ENCODE peak calls at places on chromosomes 7 and 10, in eight cellular contexts. One of them, this sample, is unnamed.

GRCh38 chr10:103932996-103933395 is 15.0 kb upstream of the STN1 start:
- DNase-seq in fibroblast of mammary gland: no peak
- DNase-seq in uterus: no peak
- DNase-seq in tibial nerve: no peak
- DNase-seq in AG09319: no peak
- DNase-seq in WERI-Rb-1: peak
- DNase-seq in BJ: no peak
- DNase-seq in mammary epithelial cell: no peak
- DNase-seq in this sample: no peak

GRCh38 chr7:45646996-45647411 is 72.8 kb downstream of the ADCY1 start:
- DNase-seq in uterus: no peak
- DNase-seq in mammary epithelial cell: no peak
- DNase-seq in tibial nerve: no peak
- DNase-seq in AG09319: no peak
- DNase-seq in WERI-Rb-1: peak
- DNase-seq in fibroblast of mammary gland: peak
- DNase-seq in BJ: no peak
- DNase-seq in this sample: no peak

GRCh38 chr10:78960316-78960800 is 108.4 kb upstream of the ZMIZ1 start:
- DNase-seq in mammary epithelial cell: peak
- DNase-seq in fibroblast of mammary gland: peak
- DNase-seq in WERI-Rb-1: no peak
- DNase-seq in BJ: peak
- DNase-seq in tibial nerve: peak
- DNase-seq in AG09319: peak
- DNase-seq in uterus: peak
- DNase-seq in this sample: peak

GRCh38 chr7:51141451-51141971 is 175.1 kb downstream of the COBL start:
- DNase-seq in tibial nerve: no peak
- DNase-seq in fibroblast of mammary gland: peak
- DNase-seq in uterus: no peak
- DNase-seq in mammary epithelial cell: peak
- DNase-seq in AG09319: no peak
- DNase-seq in BJ: no peak
- DNase-seq in WERI-Rb-1: no peak
- DNase-seq in this sample: no peak

GRCh38 chr10:119680668-119681070 is 29.5 kb downstream of the BAG3 start:
- DNase-seq in BJ: no peak
- DNase-seq in WERI-Rb-1: no peak
- DNase-seq in mammary epithelial cell: peak
- DNase-seq in AG09319: no peak
- DNase-seq in tibial nerve: no peak
- DNase-seq in uterus: no peak
- DNase-seq in fibroblast of mammary gland: peak
- DNase-seq in this sample: no peak

GRCh38 chr10:18469125-18469524 is 182.3 kb downstream of the NSUN6 start:
- DNase-seq in AG09319: no peak
- DNase-seq in WERI-Rb-1: no peak
- DNase-seq in mammary epithelial cell: no peak
- DNase-seq in BJ: no peak
- DNase-seq in tibial nerve: no peak
- DNase-seq in uterus: no peak
- DNase-seq in fibroblast of mammary gland: no peak
- DNase-seq in this sample: no peak

GRCh38 chr10:1368772-1369171 is 312.6 kb downstream of the WDR37 start:
- DNase-seq in uterus: no peak
- DNase-seq in WERI-Rb-1: peak
- DNase-seq in BJ: no peak
- DNase-seq in fibroblast of mammary gland: no peak
- DNase-seq in tibial nerve: no peak
- DNase-seq in mammary epithelial cell: no peak
- DNase-seq in AG09319: no peak
- DNase-seq in this sample: no peak

GRCh38 chr7:150379590-150380379 is 655 bp downstream of the ZNF775 start:
- DNase-seq in uterus: no peak
- DNase-seq in fibroblast of mammary gland: no peak
- DNase-seq in WERI-Rb-1: no peak
- DNase-seq in AG09319: no peak
- DNase-seq in mammary epithelial cell: peak
- DNase-seq in tibial nerve: no peak
- DNase-seq in BJ: no peak
- DNase-seq in this sample: no peak

GRCh38 chr7:34320412-34320811 is 337.6 kb upstream of the NPSR1 start:
- DNase-seq in mammary epithelial cell: no peak
- DNase-seq in WERI-Rb-1: no peak
- DNase-seq in AG09319: no peak
- DNase-seq in fibroblast of mammary gland: no peak
- DNase-seq in tibial nerve: no peak
- DNase-seq in BJ: no peak
- DNase-seq in uterus: no peak
- DNase-seq in this sample: no peak

GRCh38 chr7:47635091-47636090 is 53.5 kb upstream of the TNS3 start:
- DNase-seq in mammary epithelial cell: peak
- DNase-seq in WERI-Rb-1: no peak
- DNase-seq in BJ: no peak
- DNase-seq in AG09319: no peak
- DNase-seq in tibial nerve: no peak
- DNase-seq in fibroblast of mammary gland: no peak
- DNase-seq in uterus: peak
- DNase-seq in this sample: no peak

GRCh38 chr10:79254333-79255006 is 92.8 kb upstream of the PPIF start:
- DNase-seq in WERI-Rb-1: no peak
- DNase-seq in fibroblast of mammary gland: no peak
- DNase-seq in AG09319: no peak
- DNase-seq in mammary epithelial cell: no peak
- DNase-seq in BJ: no peak
- DNase-seq in tibial nerve: no peak
- DNase-seq in uterus: no peak
- DNase-seq in this sample: no peak

GRCh38 chr10:130968964-130969363 is 342.6 kb downstream of the TCERG1L start:
- DNase-seq in BJ: no peak
- DNase-seq in mammary epithelial cell: no peak
- DNase-seq in fibroblast of mammary gland: no peak
- DNase-seq in tibial nerve: no peak
- DNase-seq in uterus: no peak
- DNase-seq in WERI-Rb-1: no peak
- DNase-seq in AG09319: no peak
- DNase-seq in this sample: no peak

DNA sequence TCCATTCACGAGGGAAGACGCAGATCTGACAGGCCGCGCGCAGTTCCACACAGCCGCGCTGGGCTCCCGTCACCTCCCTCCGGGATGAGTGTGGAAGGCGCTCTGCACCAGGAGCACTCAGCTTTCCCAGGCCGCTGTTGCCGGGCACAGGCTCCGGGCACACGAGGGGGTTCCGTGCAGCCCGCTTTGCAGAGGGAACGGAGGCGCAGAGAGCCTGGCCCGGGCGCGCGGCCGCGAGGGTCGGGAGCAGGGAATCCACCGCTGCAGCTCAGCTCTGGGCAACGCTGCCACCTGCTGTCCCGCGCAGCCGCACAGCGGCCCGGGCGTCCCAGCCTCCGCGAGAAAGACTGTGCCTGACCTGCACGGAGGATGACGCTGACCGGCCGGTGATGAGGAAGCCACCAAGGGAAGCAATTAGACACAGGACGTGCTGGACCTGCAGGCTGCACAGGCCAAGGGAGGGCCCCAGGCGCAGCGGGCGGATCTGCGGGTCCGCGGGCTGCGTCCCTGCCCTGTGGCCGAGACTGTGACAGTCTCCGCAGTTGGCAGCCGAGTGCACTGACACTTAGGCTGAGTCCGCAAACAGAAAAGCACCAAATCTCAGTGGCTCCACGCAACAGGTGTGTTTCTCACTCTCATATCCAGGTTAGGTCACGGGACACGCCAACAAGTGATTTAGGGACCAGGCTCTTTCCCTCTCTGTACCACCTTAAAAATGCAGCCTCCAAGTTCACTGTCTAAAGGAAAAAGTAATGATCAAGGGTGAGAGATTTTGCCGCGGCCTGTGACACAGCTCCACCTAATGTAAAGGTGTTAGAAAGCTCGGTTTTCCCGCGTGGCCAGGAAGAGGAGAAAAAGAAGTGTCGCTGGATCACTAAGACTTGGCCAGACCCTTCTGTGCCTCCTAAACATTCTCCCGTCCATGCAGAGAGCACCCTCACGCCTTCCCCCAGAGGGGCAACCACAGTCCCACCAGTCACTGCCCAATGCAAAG is 94.5 kb downstream of the SEC61G start:
- DNase-seq in tibial nerve: no peak
- DNase-seq in uterus: no peak
- DNase-seq in WERI-Rb-1: peak
- DNase-seq in fibroblast of mammary gland: peak
- DNase-seq in mammary epithelial cell: peak
- DNase-seq in BJ: no peak
- DNase-seq in AG09319: no peak
- DNase-seq in this sample: no peak
- TF ChIP-seq CTCF in tibial nerve: peak
- TF ChIP-seq CTCF in uterus: no peak
- TF ChIP-seq CTCF in WERI-Rb-1: peak
- TF ChIP-seq CTCF in fibroblast of mammary gland: no peak
- TF ChIP-seq CTCF in mammary epithelial cell: peak
- TF ChIP-seq CTCF in BJ: peak
- TF ChIP-seq CTCF in AG09319: peak
- TF ChIP-seq CTCF in this sample: peak

GRCh38 chr7:73971701-73972341 is 56.2 kb upstream of the ELN start:
- DNase-seq in AG09319: no peak
- DNase-seq in BJ: no peak
- DNase-seq in uterus: no peak
- DNase-seq in mammary epithelial cell: peak
- DNase-seq in fibroblast of mammary gland: no peak
- DNase-seq in WERI-Rb-1: no peak
- DNase-seq in tibial nerve: no peak
- DNase-seq in this sample: no peak
- TF ChIP-seq CTCF in AG09319: no peak
- TF ChIP-seq CTCF in BJ: peak
- TF ChIP-seq CTCF in uterus: no peak
- TF ChIP-seq CTCF in mammary epithelial cell: peak
- TF ChIP-seq CTCF in fibroblast of mammary gland: no peak
- TF ChIP-seq CTCF in WERI-Rb-1: peak
- TF ChIP-seq CTCF in tibial nerve: no peak
- TF ChIP-seq CTCF in this sample: peak

DNA sequence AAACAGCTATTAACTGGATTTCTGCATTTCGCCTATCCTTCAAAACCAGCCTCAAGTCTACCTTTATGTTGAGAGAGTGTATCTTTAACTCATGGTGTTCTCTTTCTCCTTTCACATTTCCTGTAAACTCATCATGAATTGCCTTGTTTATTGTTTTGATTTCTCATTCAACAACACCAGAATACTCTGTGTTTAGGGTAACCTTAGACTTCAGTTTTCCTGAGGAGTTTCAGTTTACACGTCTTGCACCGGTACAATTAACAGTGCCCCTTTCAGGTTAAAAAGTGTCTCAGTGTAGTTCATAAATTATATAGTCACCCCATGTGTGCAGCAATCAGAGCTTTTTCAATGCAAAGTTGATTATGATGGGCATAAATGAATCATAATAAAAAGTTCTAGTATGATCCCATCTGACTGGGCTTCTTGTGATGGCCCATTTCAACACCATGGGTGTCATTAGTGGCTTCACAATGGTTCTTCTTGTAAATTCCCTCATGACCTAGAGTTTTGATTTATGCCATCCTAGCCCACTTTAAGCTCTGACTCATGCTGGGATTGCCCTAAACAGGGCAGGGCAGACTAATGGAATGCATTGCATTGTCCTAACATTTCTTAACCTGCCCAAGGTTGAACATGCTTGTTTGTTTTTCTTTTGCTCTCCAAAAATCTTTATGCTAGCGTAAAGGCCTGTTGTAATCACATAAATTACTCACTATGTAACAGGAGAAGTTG is 22.0 kb downstream of the ITGB8 start:
- DNase-seq in mammary epithelial cell: peak
- DNase-seq in tibial nerve: no peak
- DNase-seq in BJ: peak
- DNase-seq in WERI-Rb-1: no peak
- DNase-seq in uterus: no peak
- DNase-seq in fibroblast of mammary gland: peak
- DNase-seq in AG09319: no peak
- DNase-seq in this sample: no peak
- TF ChIP-seq CTCF in mammary epithelial cell: no peak
- TF ChIP-seq CTCF in tibial nerve: no peak
- TF ChIP-seq CTCF in BJ: no peak
- TF ChIP-seq CTCF in WERI-Rb-1: no peak
- TF ChIP-seq CTCF in uterus: no peak
- TF ChIP-seq CTCF in fibroblast of mammary gland: no peak
- TF ChIP-seq CTCF in AG09319: no peak
- TF ChIP-seq CTCF in this sample: no peak

GRCh38 chr7:17988858-17989257 is 38.8 kb downstream of the PRPS1L1 start:
- DNase-seq in mammary epithelial cell: no peak
- DNase-seq in uterus: no peak
- DNase-seq in AG09319: no peak
- DNase-seq in tibial nerve: no peak
- DNase-seq in fibroblast of mammary gland: no peak
- DNase-seq in BJ: no peak
- DNase-seq in WERI-Rb-1: no peak
- DNase-seq in this sample: no peak

GRCh38 chr7:17989546-17989945 is 38.1 kb downstream of the PRPS1L1 start:
- DNase-seq in uterus: no peak
- DNase-seq in mammary epithelial cell: no peak
- DNase-seq in AG09319: no peak
- DNase-seq in tibial nerve: no peak
- DNase-seq in fibroblast of mammary gland: peak
- DNase-seq in WERI-Rb-1: no peak
- DNase-seq in BJ: no peak
- DNase-seq in this sample: no peak

GRCh38 chr7:17990761-17991160 is 36.9 kb downstream of the PRPS1L1 start:
- DNase-seq in fibroblast of mammary gland: no peak
- DNase-seq in tibial nerve: no peak
- DNase-seq in uterus: no peak
- DNase-seq in AG09319: no peak
- DNase-seq in mammary epithelial cell: no peak
- DNase-seq in BJ: no peak
- DNase-seq in WERI-Rb-1: no peak
- DNase-seq in this sample: no peak

GRCh38 chr7:17994079-17994478 is 33.6 kb downstream of the PRPS1L1 start:
- DNase-seq in fibroblast of mammary gland: no peak
- DNase-seq in AG09319: no peak
- DNase-seq in mammary epithelial cell: no peak
- DNase-seq in BJ: no peak
- DNase-seq in uterus: no peak
- DNase-seq in tibial nerve: no peak
- DNase-seq in WERI-Rb-1: no peak
- DNase-seq in this sample: no peak

DNA sequence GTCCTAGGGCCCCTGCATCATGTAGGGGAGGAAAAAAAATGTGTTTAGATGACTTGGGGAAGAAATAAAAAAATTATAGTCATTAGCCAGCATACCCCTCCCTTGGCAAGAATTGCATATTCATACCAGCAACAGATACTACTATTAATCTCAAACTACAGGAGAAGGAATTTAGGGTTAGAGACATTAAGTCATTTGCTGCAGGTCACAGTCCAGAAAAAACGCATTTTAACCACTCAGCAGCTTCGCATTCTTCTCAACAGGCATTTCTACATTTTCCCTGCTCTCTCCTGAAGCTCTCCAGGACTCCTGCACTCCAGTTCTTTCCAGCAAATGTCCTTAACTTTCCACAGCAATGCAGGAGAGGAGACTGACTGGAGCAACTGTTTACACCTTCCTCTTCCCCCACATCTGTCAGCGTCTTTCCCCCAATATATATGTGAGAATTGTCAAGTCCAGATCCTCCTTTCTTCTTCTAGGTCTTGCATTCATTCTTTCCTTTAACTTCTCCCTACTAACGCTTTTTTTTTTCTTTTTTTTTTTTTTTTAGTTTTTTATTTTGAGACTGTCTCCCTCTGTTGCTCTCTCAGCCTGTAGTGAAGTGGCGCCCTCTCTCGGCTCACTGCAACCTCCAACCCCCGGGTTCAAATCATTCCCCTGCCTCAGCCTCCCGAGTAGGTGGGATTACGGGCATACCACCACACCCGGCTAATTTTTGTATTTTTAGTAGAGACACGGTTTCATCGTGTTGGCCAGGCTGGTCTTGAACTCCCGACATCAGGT is 35.6 kb downstream of the PRPS1L1 start:
- DNase-seq in WERI-Rb-1: no peak
- DNase-seq in fibroblast of mammary gland: peak
- DNase-seq in tibial nerve: no peak
- DNase-seq in BJ: no peak
- DNase-seq in mammary epithelial cell: no peak
- DNase-seq in uterus: no peak
- DNase-seq in AG09319: no peak
- DNase-seq in this sample: no peak
- TF ChIP-seq CTCF in WERI-Rb-1: no peak
- TF ChIP-seq CTCF in fibroblast of mammary gland: peak
- TF ChIP-seq CTCF in tibial nerve: no peak
- TF ChIP-seq CTCF in BJ: peak
- TF ChIP-seq CTCF in mammary epithelial cell: peak
- TF ChIP-seq CTCF in uterus: no peak
- TF ChIP-seq CTCF in AG09319: no peak
- TF ChIP-seq CTCF in this sample: peak

This sample was measured in AG09309.